ENCODE peak calls at places on chromosome 3, in four cellular contexts. One of them, this sample, is unnamed.

GRCh38 chr3:98513136-98513535 is 9.6 kb downstream of the CLDND1 start:
- DNase-seq in stimulated activated CD8-positive, alpha-beta memory T cell treated with anti-CD3 and anti-CD28 coated beads, Interleukin-2, amount 100 ng/mL, for 48 hours: no peak
- DNase-seq in uterus: no peak
- DNase-seq in tibial artery: no peak
- DNase-seq in this sample: no peak

GRCh38 chr3:172346161-172346560 is 102.1 kb downstream of the GHSR start:
- DNase-seq in stimulated activated CD8-positive, alpha-beta memory T cell treated with anti-CD3 and anti-CD28 coated beads, Interleukin-2, amount 100 ng/mL, for 48 hours: no peak
- DNase-seq in uterus: no peak
- DNase-seq in tibial artery: no peak
- DNase-seq in this sample: no peak

GRCh38 chr3:197249542-197249941 is 48.9 kb downstream of the DLG1 start:
- DNase-seq in stimulated activated CD8-positive, alpha-beta memory T cell treated with anti-CD3 and anti-CD28 coated beads, Interleukin-2, amount 100 ng/mL, for 48 hours: no peak
- DNase-seq in uterus: no peak
- DNase-seq in tibial artery: no peak
- DNase-seq in this sample: no peak

GRCh38 chr3:18425641-18426403 is 683 bp upstream of the SATB1 start:
- DNase-seq in stimulated activated CD8-positive, alpha-beta memory T cell treated with anti-CD3 and anti-CD28 coated beads, Interleukin-2, amount 100 ng/mL, for 48 hours: peak; percentile 56
- DNase-seq in uterus: no peak
- DNase-seq in tibial artery: no peak
- DNase-seq in this sample: peak; percentile 52

GRCh38 chr3:152026033-152026556 is 152.7 kb downstream of the SUCNR1 start:
- DNase-seq in stimulated activated CD8-positive, alpha-beta memory T cell treated with anti-CD3 and anti-CD28 coated beads, Interleukin-2, amount 100 ng/mL, for 48 hours: no peak
- DNase-seq in uterus: no peak
- DNase-seq in tibial artery: no peak
- DNase-seq in this sample: no peak

GRCh38 chr3:184379375-184380209 is at the start of gene CHRD:
- DNase-seq in stimulated activated CD8-positive, alpha-beta memory T cell treated with anti-CD3 and anti-CD28 coated beads, Interleukin-2, amount 100 ng/mL, for 48 hours: no peak
- DNase-seq in uterus: peak; percentile 74
- DNase-seq in tibial artery: peak; percentile 64
- DNase-seq in this sample: peak; percentile 58

GRCh38 chr3:50572158-50572557 is 2.8 kb downstream of the HEMK1 start:
- DNase-seq in stimulated activated CD8-positive, alpha-beta memory T cell treated with anti-CD3 and anti-CD28 coated beads, Interleukin-2, amount 100 ng/mL, for 48 hours: peak; percentile 73
- DNase-seq in uterus: peak; percentile 78
- DNase-seq in tibial artery: peak; percentile 80
- DNase-seq in this sample: peak; percentile 79

GRCh38 chr3:72255736-72256559 is 471.0 kb upstream of the PROK2 start:
- DNase-seq in stimulated activated CD8-positive, alpha-beta memory T cell treated with anti-CD3 and anti-CD28 coated beads, Interleukin-2, amount 100 ng/mL, for 48 hours: no peak
- DNase-seq in uterus: peak; percentile 44
- DNase-seq in tibial artery: peak; percentile 82
- DNase-seq in this sample: peak; percentile 50

GRCh38 chr3:118128886-118129285 is 905.8 kb downstream of the IGSF11 start:
- DNase-seq in stimulated activated CD8-positive, alpha-beta memory T cell treated with anti-CD3 and anti-CD28 coated beads, Interleukin-2, amount 100 ng/mL, for 48 hours: no peak
- DNase-seq in uterus: no peak
- DNase-seq in tibial artery: no peak
- DNase-seq in this sample: no peak

GRCh38 chr3:118231578-118231977 is 803.1 kb downstream of the IGSF11 start:
- DNase-seq in stimulated activated CD8-positive, alpha-beta memory T cell treated with anti-CD3 and anti-CD28 coated beads, Interleukin-2, amount 100 ng/mL, for 48 hours: no peak
- DNase-seq in uterus: no peak
- DNase-seq in tibial artery: no peak
- DNase-seq in this sample: no peak

GRCh38 chr3:182925944-182926337 is 54.4 kb downstream of the DCUN1D1 start:
- DNase-seq in stimulated activated CD8-positive, alpha-beta memory T cell treated with anti-CD3 and anti-CD28 coated beads, Interleukin-2, amount 100 ng/mL, for 48 hours: no peak
- DNase-seq in uterus: no peak
- DNase-seq in tibial artery: no peak
- DNase-seq in this sample: no peak

GRCh38 chr3:117512975-117513374 is 803.4 kb downstream of the TUSC7 start:
- DNase-seq in stimulated activated CD8-positive, alpha-beta memory T cell treated with anti-CD3 and anti-CD28 coated beads, Interleukin-2, amount 100 ng/mL, for 48 hours: no peak
- DNase-seq in uterus: no peak
- DNase-seq in tibial artery: no peak
- DNase-seq in this sample: no peak